ENCODE peak calls at places on chromosomes 11 and 22, in four cellular contexts. U is A172, T is NCI-H524 treated with DMSO at 0.1 percent for 48 hours, P is NCI-H1105 treated with DMSO at 0.1 percent for 48 hours. K is an unnamed sample.

GRCh38 chr22:43884600-43885318 is 7.1 kb downstream of the PNPLA5 start:
- DNase-seq in U (no peak), T (no peak), P (peak; percentile 8), K (no peak)

GRCh38 chr11:131033151-131033651 is 116.9 kb upstream of the SNX19 start:
- DNase-seq in U (peak; percentile 90), T (no peak), P (no peak), K (no peak)

GRCh38 chr11:36231300-36231699 is 57.9 kb downstream of the COMMD9 start:
- DNase-seq in U (peak; percentile 83), T (no peak), P (no peak), K (no peak)

GRCh38 chr11:28976012-28976800 is 868.0 kb downstream of the METTL15 start:
- DNase-seq in U (no peak), T (no peak), P (no peak), K (no peak)

GRCh38 chr22:37501176-37501609 is 15.0 kb upstream of the MFNG start:
- DNase-seq in U (peak; percentile 27), T (no peak), P (no peak), K (no peak)

GRCh38 chr22:43053176-43053575 is 36.0 kb downstream of the TTLL1 start:
- DNase-seq in U (no peak), T (no peak), P (no peak), K (no peak)

GRCh38 chr11:64741393-64742086 is 2.4 kb downstream of the RASGRP2 start:
- DNase-seq in U (no peak), T (no peak), P (no peak), K (no peak)

GRCh38 chr11:119373917-119374631 is 7.4 kb downstream of the USP2 start:
- DNase-seq in U (peak; percentile 59), T (peak; percentile 22), P (peak; percentile 85), K (peak; percentile 53)

GRCh38 chr11:2818503-2818902 is 67.1 kb downstream of the CDKN1C start:
- DNase-seq in U (no peak), T (no peak), P (no peak), K (no peak)

GRCh38 chr11:102196351-102196750 is 86.1 kb downstream of the YAP1 start:
- DNase-seq in U (no peak), T (no peak), P (no peak), K (no peak)

GRCh38 chr22:50621948-50622722 is 5.8 kb downstream of the ARSA start:
- DNase-seq in U (no peak), T (no peak), P (no peak), K (no peak)

K was measured in DMS 273 treated with DMSO at 0.1 percent for 48 hours.